ENCODE peak calls at places on chromosomes 6 and 20, in nine cellular contexts. One of them, this sample, is unnamed. For H3K4me1, the result is how much of the 10 kb centered on the place peaks cover.

GRCh38 chr20:20331796-20332195 is 36.1 kb upstream of the INSM1 start:
- DNase-seq in A549: no peak
- DNase-seq in GM12878: no peak
- DNase-seq in HepG2: no peak
- DNase-seq in suprapubic skin: no peak
- DNase-seq in ovary: no peak
- DNase-seq in esophagus muscularis mucosa: no peak
- DNase-seq in SK-N-SH: no peak
- DNase-seq in K562: no peak
- DNase-seq in this sample: no peak

GRCh38 chr6:129795261-129795660 is 65.9 kb downstream of the TMEM244 start:
- DNase-seq in A549: no peak
- DNase-seq in K562: no peak
- DNase-seq in HepG2: no peak
- DNase-seq in suprapubic skin: no peak
- DNase-seq in GM12878: no peak
- DNase-seq in esophagus muscularis mucosa: no peak
- DNase-seq in ovary: no peak
- DNase-seq in SK-N-SH: no peak
- DNase-seq in this sample: no peak

GRCh38 chr20:44406572-44407100 is 51.1 kb downstream of the HNF4A start:
- DNase-seq in ovary: no peak
- DNase-seq in HepG2: no peak
- DNase-seq in SK-N-SH: no peak
- DNase-seq in GM12878: no peak
- DNase-seq in suprapubic skin: no peak
- DNase-seq in A549: no peak
- DNase-seq in K562: no peak
- DNase-seq in esophagus muscularis mucosa: no peak
- DNase-seq in this sample: peak

GRCh38 chr20:49785851-49786174 is 26.8 kb upstream of the SLC9A8 start:
- DNase-seq in SK-N-SH: no peak
- DNase-seq in GM12878: peak
- DNase-seq in esophagus muscularis mucosa: no peak
- DNase-seq in suprapubic skin: no peak
- DNase-seq in A549: no peak
- DNase-seq in K562: peak
- DNase-seq in ovary: no peak
- DNase-seq in HepG2: no peak
- DNase-seq in this sample: peak

GRCh38 chr6:149373511-149373910 is 26.6 kb upstream of the SUMO4 start:
- DNase-seq in K562: no peak
- DNase-seq in suprapubic skin: no peak
- DNase-seq in esophagus muscularis mucosa: no peak
- DNase-seq in SK-N-SH: no peak
- DNase-seq in ovary: no peak
- DNase-seq in GM12878: no peak
- DNase-seq in HepG2: no peak
- DNase-seq in A549: no peak
- DNase-seq in this sample: no peak

GRCh38 chr20:49580818-49581174 is 12.9 kb upstream of the PTGIS start:
- DNase-seq in esophagus muscularis mucosa: no peak
- DNase-seq in GM12878: no peak
- DNase-seq in SK-N-SH: no peak
- DNase-seq in HepG2: no peak
- DNase-seq in ovary: no peak
- DNase-seq in A549: no peak
- DNase-seq in suprapubic skin: no peak
- DNase-seq in K562: no peak
- DNase-seq in this sample: no peak

GRCh38 chr6:52216932-52217331 is 27.4 kb downstream of the IL17F start:
- DNase-seq in esophagus muscularis mucosa: no peak
- DNase-seq in HepG2: no peak
- DNase-seq in ovary: no peak
- DNase-seq in A549: no peak
- DNase-seq in SK-N-SH: no peak
- DNase-seq in suprapubic skin: no peak
- DNase-seq in K562: no peak
- DNase-seq in GM12878: no peak
- DNase-seq in this sample: no peak

GRCh38 chr6:116298273-116298672 is 18.5 kb upstream of the TSPYL1 start:
- DNase-seq in HepG2: no peak
- DNase-seq in K562: no peak
- DNase-seq in A549: no peak
- DNase-seq in SK-N-SH: no peak
- DNase-seq in esophagus muscularis mucosa: no peak
- DNase-seq in GM12878: no peak
- DNase-seq in ovary: no peak
- DNase-seq in suprapubic skin: no peak
- DNase-seq in this sample: no peak

GRCh38 chr20:45969712-45970634 is 2.0 kb downstream of the ZNF335 start:
- DNase-seq in SK-N-SH: peak
- DNase-seq in GM12878: no peak
- DNase-seq in HepG2: peak
- DNase-seq in A549: peak
- DNase-seq in suprapubic skin: peak
- DNase-seq in K562: peak
- DNase-seq in esophagus muscularis mucosa: no peak
- DNase-seq in ovary: peak
- DNase-seq in this sample: peak

GRCh38 chr6:170165501-170166117 is 125.3 kb downstream of the DLL1 start:
- DNase-seq in A549: no peak
- DNase-seq in GM12878: no peak
- DNase-seq in SK-N-SH: no peak
- DNase-seq in HepG2: no peak
- DNase-seq in suprapubic skin: peak
- DNase-seq in esophagus muscularis mucosa: no peak
- DNase-seq in ovary: no peak
- DNase-seq in K562: no peak
- DNase-seq in this sample: no peak

GRCh38 chr20:50252715-50253500 is 62.3 kb downstream of the CEBPB start:
- DNase-seq in A549: no peak
- DNase-seq in K562: no peak
- DNase-seq in SK-N-SH: no peak
- DNase-seq in HepG2: no peak
- DNase-seq in suprapubic skin: no peak
- DNase-seq in GM12878: no peak
- DNase-seq in ovary: no peak
- DNase-seq in esophagus muscularis mucosa: no peak
- DNase-seq in this sample: no peak

GRCh38 chr6:127464881-127465459 is 5.8 kb upstream of the KIAA0408 start:
- DNase-seq in SK-N-SH: peak
- DNase-seq in esophagus muscularis mucosa: no peak
- DNase-seq in GM12878: no peak
- DNase-seq in A549: peak
- DNase-seq in ovary: peak
- DNase-seq in suprapubic skin: peak
- DNase-seq in HepG2: peak
- DNase-seq in K562: peak
- DNase-seq in this sample: peak

GRCh38 chr6:99559056-99559455 is 9.4 kb downstream of the CCNC start:
- DNase-seq in HepG2: no peak
- DNase-seq in ovary: no peak
- DNase-seq in K562: no peak
- DNase-seq in SK-N-SH: no peak
- DNase-seq in A549: no peak
- DNase-seq in GM12878: no peak
- DNase-seq in esophagus muscularis mucosa: no peak
- DNase-seq in suprapubic skin: no peak
- DNase-seq in this sample: no peak

GRCh38 chr20:63738687-63739128 is 868 bp upstream of the SLC2A4RG start:
- DNase-seq in A549: no peak
- DNase-seq in ovary: peak
- DNase-seq in K562: peak
- DNase-seq in esophagus muscularis mucosa: no peak
- DNase-seq in HepG2: peak
- DNase-seq in SK-N-SH: peak
- DNase-seq in suprapubic skin: no peak
- DNase-seq in GM12878: no peak
- DNase-seq in this sample: peak

GRCh38 chr20:63737940-63738686 is 1.5 kb upstream of the SLC2A4RG start:
- DNase-seq in GM12878: no peak
- DNase-seq in ovary: peak
- DNase-seq in suprapubic skin: no peak
- DNase-seq in esophagus muscularis mucosa: no peak
- DNase-seq in K562: peak
- DNase-seq in A549: no peak
- DNase-seq in HepG2: peak
- DNase-seq in SK-N-SH: no peak
- DNase-seq in this sample: peak

GRCh38 chr20:63735859-63736718 is at the start of gene LIME1:
- DNase-seq in esophagus muscularis mucosa: no peak
- DNase-seq in K562: peak
- DNase-seq in suprapubic skin: peak
- DNase-seq in SK-N-SH: peak
- DNase-seq in GM12878: no peak
- DNase-seq in HepG2: no peak
- DNase-seq in ovary: peak
- DNase-seq in A549: no peak
- DNase-seq in this sample: peak

GRCh38 chr20:63736893-63737689 is 627 bp downstream of the LIME1 start:
- DNase-seq in esophagus muscularis mucosa: no peak
- DNase-seq in ovary: peak
- DNase-seq in SK-N-SH: peak
- DNase-seq in K562: peak
- DNase-seq in GM12878: no peak
- DNase-seq in HepG2: no peak
- DNase-seq in A549: no peak
- DNase-seq in suprapubic skin: no peak
- DNase-seq in this sample: peak

DNA sequence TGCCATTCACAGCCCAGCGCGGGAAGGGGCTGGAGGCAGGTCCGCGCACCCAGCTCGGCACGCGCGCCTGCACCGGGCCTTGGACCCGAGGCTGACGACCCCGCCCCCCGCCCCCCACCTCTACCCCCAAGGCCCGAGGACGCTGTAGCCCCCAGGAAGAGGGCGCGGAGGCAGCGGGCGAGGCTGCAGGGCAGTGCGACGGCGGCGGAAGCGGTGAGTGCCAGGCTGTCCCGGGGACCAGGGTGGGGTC is 1.2 kb downstream of the LIME1 start:
- DNase-seq in suprapubic skin: no peak
- DNase-seq in SK-N-SH: peak
- DNase-seq in HepG2: peak
- DNase-seq in ovary: no peak
- DNase-seq in esophagus muscularis mucosa: no peak
- DNase-seq in K562: no peak
- DNase-seq in A549: no peak
- DNase-seq in GM12878: no peak
- DNase-seq in this sample: no peak
- H3K4me1 ChIP-seq in suprapubic skin: half or more
- H3K4me1 ChIP-seq in SK-N-SH: under half
- H3K4me1 ChIP-seq in HepG2: half or more
- H3K4me1 ChIP-seq in ovary: under half
- H3K4me1 ChIP-seq in esophagus muscularis mucosa: under half
- H3K4me1 ChIP-seq in K562: under half
- H3K4me1 ChIP-seq in A549: under half
- H3K4me1 ChIP-seq in GM12878: under half
- H3K4me1 ChIP-seq in this sample: half or more

DNA sequence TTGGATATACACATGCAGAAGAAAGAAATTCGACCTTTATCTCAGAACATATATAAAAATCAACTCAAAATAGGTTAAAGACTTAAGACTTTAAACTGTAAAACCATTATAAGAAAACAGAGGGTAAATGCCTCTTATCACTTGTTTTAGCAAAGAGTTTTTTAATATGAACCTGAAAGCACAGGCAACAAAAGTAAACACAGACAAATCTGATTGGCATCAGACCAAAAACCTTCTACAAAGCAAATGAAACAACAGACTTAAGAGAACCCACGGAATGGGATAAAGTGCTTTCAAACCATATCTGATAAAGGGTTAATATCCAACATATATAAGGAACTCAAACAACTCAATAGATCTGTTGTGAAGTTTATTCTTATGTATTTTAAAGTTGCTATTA is 309.9 kb upstream of the OPRM1 start:
- DNase-seq in SK-N-SH: no peak
- DNase-seq in ovary: no peak
- DNase-seq in suprapubic skin: no peak
- DNase-seq in esophagus muscularis mucosa: no peak
- DNase-seq in A549: no peak
- DNase-seq in HepG2: peak
- DNase-seq in K562: no peak
- DNase-seq in GM12878: no peak
- DNase-seq in this sample: no peak
- H3K27ac ChIP-seq in SK-N-SH: no peak
- H3K27ac ChIP-seq in ovary: no peak
- H3K27ac ChIP-seq in suprapubic skin: no peak
- H3K27ac ChIP-seq in esophagus muscularis mucosa: no peak
- H3K27ac ChIP-seq in A549: no peak
- H3K27ac ChIP-seq in HepG2: no peak
- H3K27ac ChIP-seq in K562: no peak
- H3K27ac ChIP-seq in GM12878: no peak
- H3K27ac ChIP-seq in this sample: no peak

DNA sequence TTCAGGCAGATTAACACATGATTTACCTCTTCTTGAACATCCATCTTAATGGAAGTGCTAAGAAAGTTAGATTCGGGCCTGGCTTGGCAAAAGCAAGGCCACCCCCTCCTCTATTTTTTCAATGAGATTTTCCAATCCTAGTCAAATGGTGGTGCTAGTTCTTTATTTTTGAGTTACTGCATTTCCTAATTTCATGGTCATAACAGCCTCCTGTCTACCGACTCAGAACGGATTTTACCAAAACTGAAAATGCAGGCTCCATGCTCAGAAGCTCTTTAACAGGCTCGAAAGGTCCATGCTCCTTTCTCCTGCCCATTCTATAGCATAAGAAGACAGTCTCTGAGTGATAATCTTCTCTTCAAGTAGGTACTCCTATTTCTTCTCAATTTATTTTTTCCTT is 117.2 kb upstream of the ESR1 start:
- DNase-seq in HepG2: no peak
- DNase-seq in GM12878: peak
- DNase-seq in suprapubic skin: no peak
- DNase-seq in K562: no peak
- DNase-seq in A549: no peak
- DNase-seq in SK-N-SH: no peak
- DNase-seq in esophagus muscularis mucosa: no peak
- DNase-seq in ovary: peak
- DNase-seq in this sample: no peak
- TF ChIP-seq EP300 in HepG2: no peak
- TF ChIP-seq EP300 in GM12878: no peak
- TF ChIP-seq EP300 in suprapubic skin: no peak
- TF ChIP-seq EP300 in K562: no peak
- TF ChIP-seq EP300 in A549: no peak
- TF ChIP-seq EP300 in SK-N-SH: no peak
- TF ChIP-seq EP300 in esophagus muscularis mucosa: no peak
- TF ChIP-seq EP300 in ovary: no peak
- TF ChIP-seq EP300 in this sample: no peak

GRCh38 chr20:57622579-57623381 is 2.6 kb upstream of the ZBP1 start:
- DNase-seq in K562: peak
- DNase-seq in ovary: no peak
- DNase-seq in A549: peak
- DNase-seq in suprapubic skin: no peak
- DNase-seq in esophagus muscularis mucosa: no peak
- DNase-seq in HepG2: peak
- DNase-seq in GM12878: no peak
- DNase-seq in SK-N-SH: peak
- DNase-seq in this sample: peak
- H3K4me1 ChIP-seq in K562: under half
- H3K4me1 ChIP-seq in ovary: under half
- H3K4me1 ChIP-seq in A549: under half
- H3K4me1 ChIP-seq in suprapubic skin: under half
- H3K4me1 ChIP-seq in esophagus muscularis mucosa: under half
- H3K4me1 ChIP-seq in HepG2: under half
- H3K4me1 ChIP-seq in GM12878: under half
- H3K4me1 ChIP-seq in SK-N-SH: under half
- H3K4me1 ChIP-seq in this sample: under half

GRCh38 chr6:14710421-14710820 is 535.4 kb upstream of the JARID2 start:
- DNase-seq in ovary: no peak
- DNase-seq in K562: no peak
- DNase-seq in SK-N-SH: no peak
- DNase-seq in HepG2: no peak
- DNase-seq in A549: no peak
- DNase-seq in suprapubic skin: no peak
- DNase-seq in GM12878: no peak
- DNase-seq in esophagus muscularis mucosa: no peak
- DNase-seq in this sample: no peak
- H3K27ac ChIP-seq in ovary: no peak
- H3K27ac ChIP-seq in K562: peak
- H3K27ac ChIP-seq in SK-N-SH: no peak
- H3K27ac ChIP-seq in HepG2: no peak
- H3K27ac ChIP-seq in A549: peak
- H3K27ac ChIP-seq in suprapubic skin: no peak
- H3K27ac ChIP-seq in GM12878: no peak
- H3K27ac ChIP-seq in esophagus muscularis mucosa: no peak
- H3K27ac ChIP-seq in this sample: no peak